ENCODE peak calls at places on chromosomes 13 and 19, in nine cellular contexts. One of them, this sample, is unnamed.

GRCh38 chr19:1512671-1513491 is at the start of gene ADAMTSL5:
- DNase-seq in lower leg skin: no peak
- DNase-seq in spleen: no peak
- DNase-seq in breast epithelium: no peak
- DNase-seq in HCT116: no peak
- DNase-seq in stomach: peak
- DNase-seq in A549: peak
- DNase-seq in tibial nerve: no peak
- DNase-seq in heart left ventricle: peak
- DNase-seq in this sample: no peak

GRCh38 chr19:5220866-5221265 is 119.7 kb downstream of the PTPRS start:
- DNase-seq in lower leg skin: no peak
- DNase-seq in spleen: no peak
- DNase-seq in breast epithelium: no peak
- DNase-seq in HCT116: no peak
- DNase-seq in stomach: no peak
- DNase-seq in A549: no peak
- DNase-seq in tibial nerve: no peak
- DNase-seq in heart left ventricle: no peak
- DNase-seq in this sample: no peak

GRCh38 chr13:43232866-43233265 is 209.5 kb downstream of the DNAJC15 start:
- DNase-seq in lower leg skin: no peak
- DNase-seq in spleen: no peak
- DNase-seq in breast epithelium: no peak
- DNase-seq in HCT116: no peak
- DNase-seq in stomach: no peak
- DNase-seq in A549: no peak
- DNase-seq in tibial nerve: no peak
- DNase-seq in heart left ventricle: no peak
- DNase-seq in this sample: no peak

GRCh38 chr19:38384209-38385027 is 3.4 kb downstream of the GGN start:
- DNase-seq in lower leg skin: no peak
- DNase-seq in spleen: no peak
- DNase-seq in breast epithelium: no peak
- DNase-seq in HCT116: no peak
- DNase-seq in stomach: no peak
- DNase-seq in A549: peak
- DNase-seq in tibial nerve: no peak
- DNase-seq in heart left ventricle: no peak
- DNase-seq in this sample: no peak

GRCh38 chr13:21530656-21531055 is 71.6 kb upstream of the ZDHHC20 start:
- DNase-seq in lower leg skin: no peak
- DNase-seq in spleen: peak
- DNase-seq in breast epithelium: no peak
- DNase-seq in HCT116: no peak
- DNase-seq in stomach: no peak
- DNase-seq in A549: no peak
- DNase-seq in tibial nerve: no peak
- DNase-seq in heart left ventricle: no peak
- DNase-seq in this sample: no peak

GRCh38 chr13:48446454-48446853 is 33.5 kb upstream of the LPAR6 start:
- DNase-seq in lower leg skin: no peak
- DNase-seq in spleen: no peak
- DNase-seq in breast epithelium: no peak
- DNase-seq in HCT116: no peak
- DNase-seq in stomach: no peak
- DNase-seq in A549: no peak
- DNase-seq in tibial nerve: no peak
- DNase-seq in heart left ventricle: no peak
- DNase-seq in this sample: no peak

GRCh38 chr13:99359493-99359892 is 52.3 kb upstream of the GPR183 start:
- DNase-seq in lower leg skin: peak
- DNase-seq in spleen: no peak
- DNase-seq in breast epithelium: no peak
- DNase-seq in HCT116: no peak
- DNase-seq in stomach: no peak
- DNase-seq in A549: no peak
- DNase-seq in tibial nerve: no peak
- DNase-seq in heart left ventricle: no peak
- DNase-seq in this sample: no peak

GRCh38 chr13:112722433-112723250 is 32.8 kb downstream of the ATP11A start:
- DNase-seq in lower leg skin: peak
- DNase-seq in spleen: peak
- DNase-seq in breast epithelium: no peak
- DNase-seq in HCT116: peak
- DNase-seq in stomach: peak
- DNase-seq in A549: peak
- DNase-seq in tibial nerve: no peak
- DNase-seq in heart left ventricle: no peak
- DNase-seq in this sample: no peak

GRCh38 chr19:42024622-42025111 is 30.6 kb upstream of the ATP1A3 start:
- DNase-seq in lower leg skin: peak
- DNase-seq in spleen: no peak
- DNase-seq in breast epithelium: peak
- DNase-seq in HCT116: no peak
- DNase-seq in stomach: no peak
- DNase-seq in A549: no peak
- DNase-seq in tibial nerve: no peak
- DNase-seq in heart left ventricle: peak
- DNase-seq in this sample: no peak

GRCh38 chr19:38190061-38190460 is 34.0 kb downstream of the DPF1 start:
- DNase-seq in lower leg skin: no peak
- DNase-seq in spleen: no peak
- DNase-seq in breast epithelium: no peak
- DNase-seq in HCT116: no peak
- DNase-seq in stomach: no peak
- DNase-seq in A549: no peak
- DNase-seq in tibial nerve: no peak
- DNase-seq in heart left ventricle: no peak
- DNase-seq in this sample: no peak

GRCh38 chr13:75736132-75736531 is 100.0 kb downstream of the LMO7 start:
- DNase-seq in lower leg skin: no peak
- DNase-seq in spleen: no peak
- DNase-seq in breast epithelium: no peak
- DNase-seq in HCT116: no peak
- DNase-seq in stomach: no peak
- DNase-seq in A549: no peak
- DNase-seq in tibial nerve: no peak
- DNase-seq in heart left ventricle: no peak
- DNase-seq in this sample: no peak

GRCh38 chr13:45728759-45729158 is 26.6 kb downstream of the CBY2 start:
- DNase-seq in lower leg skin: no peak
- DNase-seq in spleen: no peak
- DNase-seq in breast epithelium: no peak
- DNase-seq in HCT116: peak
- DNase-seq in stomach: no peak
- DNase-seq in A549: peak
- DNase-seq in tibial nerve: no peak
- DNase-seq in heart left ventricle: no peak
- DNase-seq in this sample: no peak

GRCh38 chr13:110340812-110341444 is 33.8 kb downstream of the COL4A2 start:
- DNase-seq in lower leg skin: peak
- DNase-seq in spleen: peak
- DNase-seq in breast epithelium: peak
- DNase-seq in HCT116: no peak
- DNase-seq in stomach: peak
- DNase-seq in A549: no peak
- DNase-seq in tibial nerve: peak
- DNase-seq in heart left ventricle: peak
- DNase-seq in this sample: peak

GRCh38 chr13:32150794-32151193 is 119.2 kb downstream of the FRY start:
- DNase-seq in lower leg skin: no peak
- DNase-seq in spleen: no peak
- DNase-seq in breast epithelium: peak
- DNase-seq in HCT116: no peak
- DNase-seq in stomach: no peak
- DNase-seq in A549: no peak
- DNase-seq in tibial nerve: peak
- DNase-seq in heart left ventricle: peak
- DNase-seq in this sample: no peak

DNA sequence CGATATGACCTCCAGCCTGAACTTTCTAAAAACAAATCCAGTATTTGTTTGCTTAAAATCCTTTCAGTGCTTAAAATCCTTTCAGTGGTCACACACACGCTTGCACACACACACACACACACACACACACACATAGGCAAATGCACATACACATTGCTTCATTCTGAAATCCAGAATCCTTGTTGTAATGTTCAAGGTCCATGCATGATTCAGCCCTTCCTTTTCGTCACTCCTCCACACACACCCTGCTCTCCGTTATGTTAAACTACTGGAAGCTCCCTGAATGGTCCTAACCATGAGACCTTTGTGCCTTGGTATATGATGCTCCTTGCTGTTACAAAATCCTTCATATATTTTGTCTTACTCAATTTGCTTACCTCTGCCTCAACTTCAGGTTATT is 44.9 kb downstream of the SERTM1 start:
- DNase-seq in lower leg skin: no peak
- DNase-seq in spleen: no peak
- DNase-seq in breast epithelium: no peak
- DNase-seq in HCT116: no peak
- DNase-seq in stomach: no peak
- DNase-seq in A549: no peak
- DNase-seq in tibial nerve: no peak
- DNase-seq in heart left ventricle: no peak
- DNase-seq in this sample: no peak
- TF ChIP-seq POLR2A in lower leg skin: no peak
- TF ChIP-seq POLR2A in spleen: no peak
- TF ChIP-seq POLR2A in breast epithelium: no peak
- TF ChIP-seq POLR2A in HCT116: no peak
- TF ChIP-seq POLR2A in stomach: no peak
- TF ChIP-seq POLR2A in A549: no peak
- TF ChIP-seq POLR2A in tibial nerve: no peak
- TF ChIP-seq POLR2A in heart left ventricle: no peak
- TF ChIP-seq POLR2A in this sample: no peak

GRCh38 chr19:7098701-7099596 is 29.4 kb downstream of the ZNF557 start:
- DNase-seq in lower leg skin: peak
- DNase-seq in spleen: peak
- DNase-seq in breast epithelium: peak
- DNase-seq in HCT116: peak
- DNase-seq in stomach: peak
- DNase-seq in A549: peak
- DNase-seq in tibial nerve: peak
- DNase-seq in heart left ventricle: peak
- DNase-seq in this sample: peak
- TF ChIP-seq POLR2A in lower leg skin: no peak
- TF ChIP-seq POLR2A in spleen: no peak
- TF ChIP-seq POLR2A in breast epithelium: no peak
- TF ChIP-seq POLR2A in HCT116: peak
- TF ChIP-seq POLR2A in stomach: no peak
- TF ChIP-seq POLR2A in A549: peak
- TF ChIP-seq POLR2A in tibial nerve: peak
- TF ChIP-seq POLR2A in heart left ventricle: peak
- TF ChIP-seq POLR2A in this sample: peak

GRCh38 chr19:32966750-32967149 is 5.0 kb downstream of the CEP89 start:
- DNase-seq in lower leg skin: no peak
- DNase-seq in spleen: no peak
- DNase-seq in breast epithelium: no peak
- DNase-seq in HCT116: no peak
- DNase-seq in stomach: no peak
- DNase-seq in A549: no peak
- DNase-seq in tibial nerve: no peak
- DNase-seq in heart left ventricle: no peak
- DNase-seq in this sample: no peak

GRCh38 chr19:32971012-32971595 is 654 bp downstream of the CEP89 start:
- DNase-seq in lower leg skin: no peak
- DNase-seq in spleen: no peak
- DNase-seq in breast epithelium: no peak
- DNase-seq in HCT116: no peak
- DNase-seq in stomach: no peak
- DNase-seq in A549: no peak
- DNase-seq in tibial nerve: no peak
- DNase-seq in heart left ventricle: no peak
- DNase-seq in this sample: no peak

GRCh38 chr19:32969549-32969948 is 2.2 kb downstream of the CEP89 start:
- DNase-seq in lower leg skin: no peak
- DNase-seq in spleen: no peak
- DNase-seq in breast epithelium: no peak
- DNase-seq in HCT116: no peak
- DNase-seq in stomach: no peak
- DNase-seq in A549: no peak
- DNase-seq in tibial nerve: no peak
- DNase-seq in heart left ventricle: no peak
- DNase-seq in this sample: no peak

GRCh38 chr19:32976223-32976805 is 4.3 kb downstream of the FAAP24 start:
- DNase-seq in lower leg skin: peak
- DNase-seq in spleen: peak
- DNase-seq in breast epithelium: peak
- DNase-seq in HCT116: peak
- DNase-seq in stomach: peak
- DNase-seq in A549: peak
- DNase-seq in tibial nerve: peak
- DNase-seq in heart left ventricle: peak
- DNase-seq in this sample: peak

DNA sequence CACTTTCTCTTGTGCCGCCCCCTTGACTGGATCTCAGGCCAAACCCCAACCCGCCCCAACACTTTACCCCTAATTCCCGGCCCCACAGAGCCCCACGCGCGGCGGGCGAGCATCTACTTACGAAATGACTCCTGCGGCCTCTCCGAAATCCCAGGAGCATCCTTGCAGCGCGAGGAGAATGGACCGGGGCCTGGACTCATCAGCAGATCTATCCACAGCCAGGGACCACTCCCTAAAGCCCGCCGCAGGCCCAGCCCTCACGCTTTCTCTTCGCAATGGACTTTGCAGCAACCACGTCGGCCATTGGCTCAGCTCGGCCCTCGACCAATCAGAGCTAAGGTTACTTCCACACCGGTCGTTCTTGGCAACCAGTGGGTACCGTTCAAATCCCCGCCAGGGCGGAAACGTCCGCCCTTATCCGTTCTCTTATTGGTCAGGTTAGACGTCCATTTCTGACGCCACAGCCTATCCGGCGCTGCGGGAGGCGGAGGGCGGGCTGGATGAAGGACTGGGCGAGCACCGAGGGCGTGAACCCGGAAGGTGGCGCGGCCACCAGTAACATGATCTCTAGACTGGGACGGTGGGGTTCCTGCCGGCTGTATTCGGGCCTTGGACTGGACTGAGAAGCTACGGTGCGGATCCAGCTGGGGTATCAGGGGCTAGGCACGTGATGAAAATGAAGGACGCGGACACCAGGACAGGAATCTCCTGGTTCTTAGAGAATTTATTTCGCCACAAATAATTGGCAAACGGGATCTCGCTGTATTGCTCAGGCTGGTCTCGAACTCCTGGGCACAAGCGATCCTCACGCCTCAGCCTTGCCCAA is at the start of the genes CEP89 and FAAP24:
- DNase-seq in lower leg skin: peak
- DNase-seq in spleen: peak
- DNase-seq in breast epithelium: peak
- DNase-seq in HCT116: peak
- DNase-seq in stomach: peak
- DNase-seq in A549: peak
- DNase-seq in tibial nerve: peak
- DNase-seq in heart left ventricle: peak
- DNase-seq in this sample: peak
- TF ChIP-seq POLR2A in lower leg skin: no peak
- TF ChIP-seq POLR2A in spleen: no peak
- TF ChIP-seq POLR2A in breast epithelium: no peak
- TF ChIP-seq POLR2A in HCT116: peak
- TF ChIP-seq POLR2A in stomach: no peak
- TF ChIP-seq POLR2A in A549: peak
- TF ChIP-seq POLR2A in tibial nerve: no peak
- TF ChIP-seq POLR2A in heart left ventricle: peak
- TF ChIP-seq POLR2A in this sample: peak

GRCh38 chr19:57599761-57600383 is at the start of gene ZNF530:
- DNase-seq in lower leg skin: peak
- DNase-seq in spleen: peak
- DNase-seq in breast epithelium: peak
- DNase-seq in HCT116: peak
- DNase-seq in stomach: peak
- DNase-seq in A549: peak
- DNase-seq in tibial nerve: peak
- DNase-seq in heart left ventricle: peak
- DNase-seq in this sample: peak
- TF ChIP-seq POLR2A in lower leg skin: no peak
- TF ChIP-seq POLR2A in spleen: no peak
- TF ChIP-seq POLR2A in breast epithelium: no peak
- TF ChIP-seq POLR2A in HCT116: no peak
- TF ChIP-seq POLR2A in stomach: no peak
- TF ChIP-seq POLR2A in A549: no peak
- TF ChIP-seq POLR2A in tibial nerve: no peak
- TF ChIP-seq POLR2A in heart left ventricle: peak
- TF ChIP-seq POLR2A in this sample: no peak